ENCODE peak calls at places on chromosome 15, in six cellular contexts. One of them, this sample, is unnamed.

GRCh38 chr15:25785643-25786029 is 77.5 kb downstream of the ATP10A start:
- DNase-seq in IMR-90: no peak
- DNase-seq in A673: no peak
- DNase-seq in body of pancreas: no peak
- DNase-seq in endothelial cell: no peak
- DNase-seq in breast epithelium: no peak
- DNase-seq in this sample: no peak

GRCh38 chr15:49036650-49037545 is 9.3 kb downstream of the SECISBP2L start:
- DNase-seq in IMR-90: peak
- DNase-seq in breast epithelium: no peak
- DNase-seq in A673: no peak
- DNase-seq in endothelial cell: no peak
- DNase-seq in body of pancreas: no peak
- DNase-seq in this sample: no peak

GRCh38 chr15:48537277-48538113 is 108.0 kb downstream of the FBN1 start:
- DNase-seq in IMR-90: peak
- DNase-seq in body of pancreas: no peak
- DNase-seq in breast epithelium: no peak
- DNase-seq in endothelial cell: no peak
- DNase-seq in A673: peak
- DNase-seq in this sample: no peak

GRCh38 chr15:22253676-22254408 is 173.5 kb downstream of the OR4M2 start:
- DNase-seq in A673: no peak
- DNase-seq in endothelial cell: no peak
- DNase-seq in IMR-90: no peak
- DNase-seq in breast epithelium: no peak
- DNase-seq in body of pancreas: no peak
- DNase-seq in this sample: no peak

GRCh38 chr15:80582816-80583423 is 112.2 kb upstream of the ABHD17C start:
- DNase-seq in IMR-90: no peak
- DNase-seq in A673: no peak
- DNase-seq in body of pancreas: no peak
- DNase-seq in endothelial cell: no peak
- DNase-seq in breast epithelium: peak
- DNase-seq in this sample: no peak

GRCh38 chr15:98873441-98874218 is 134.0 kb downstream of the PGPEP1L start:
- DNase-seq in breast epithelium: no peak
- DNase-seq in A673: peak
- DNase-seq in IMR-90: peak
- DNase-seq in body of pancreas: no peak
- DNase-seq in endothelial cell: no peak
- DNase-seq in this sample: no peak

GRCh38 chr15:41773729-41774061 is 589 bp upstream of the MAPKBP1 start:
- DNase-seq in IMR-90: no peak
- DNase-seq in A673: no peak
- DNase-seq in body of pancreas: no peak
- DNase-seq in endothelial cell: no peak
- DNase-seq in breast epithelium: no peak
- DNase-seq in this sample: no peak

GRCh38 chr15:37217567-37217966 is 117.2 kb upstream of the MEIS2 start:
- DNase-seq in IMR-90: no peak
- DNase-seq in endothelial cell: no peak
- DNase-seq in breast epithelium: no peak
- DNase-seq in body of pancreas: no peak
- DNase-seq in A673: no peak
- DNase-seq in this sample: no peak

GRCh38 chr15:44010114-44010513 is 183.3 kb downstream of the WDR76 start:
- DNase-seq in A673: no peak
- DNase-seq in endothelial cell: no peak
- DNase-seq in breast epithelium: no peak
- DNase-seq in body of pancreas: no peak
- DNase-seq in IMR-90: peak
- DNase-seq in this sample: no peak

GRCh38 chr15:60477991-60478632 is 830 bp downstream of the ICE2 start:
- DNase-seq in body of pancreas: no peak
- DNase-seq in A673: no peak
- DNase-seq in IMR-90: peak
- DNase-seq in breast epithelium: no peak
- DNase-seq in endothelial cell: no peak
- DNase-seq in this sample: no peak

GRCh38 chr15:66707310-66708160 is 5.5 kb downstream of the SMAD6 start:
- DNase-seq in A673: peak
- DNase-seq in IMR-90: peak
- DNase-seq in breast epithelium: no peak
- DNase-seq in endothelial cell: peak
- DNase-seq in body of pancreas: peak
- DNase-seq in this sample: peak

GRCh38 chr15:74840851-74841760 is 1.9 kb downstream of the ULK3 start:
- DNase-seq in A673: no peak
- DNase-seq in breast epithelium: no peak
- DNase-seq in endothelial cell: no peak
- DNase-seq in IMR-90: no peak
- DNase-seq in body of pancreas: no peak
- DNase-seq in this sample: no peak

GRCh38 chr15:88841201-88841600 is 38.0 kb downstream of the ACAN start:
- DNase-seq in body of pancreas: no peak
- DNase-seq in A673: no peak
- DNase-seq in breast epithelium: no peak
- DNase-seq in IMR-90: no peak
- DNase-seq in endothelial cell: no peak
- DNase-seq in this sample: no peak

GRCh38 chr15:39595621-39596221 is 14.8 kb downstream of the THBS1 start:
- DNase-seq in IMR-90: peak
- DNase-seq in breast epithelium: no peak
- DNase-seq in body of pancreas: no peak
- DNase-seq in endothelial cell: no peak
- DNase-seq in A673: no peak
- DNase-seq in this sample: no peak

GRCh38 chr15:71136159-71137137 is 21.2 kb downstream of the THSD4 start:
- DNase-seq in body of pancreas: no peak
- DNase-seq in breast epithelium: no peak
- DNase-seq in endothelial cell: no peak
- DNase-seq in A673: peak
- DNase-seq in IMR-90: peak
- DNase-seq in this sample: peak

GRCh38 chr15:76071816-76072215 is 12.0 kb downstream of the TMEM266 start:
- DNase-seq in body of pancreas: no peak
- DNase-seq in A673: no peak
- DNase-seq in IMR-90: no peak
- DNase-seq in breast epithelium: no peak
- DNase-seq in endothelial cell: no peak
- DNase-seq in this sample: no peak

GRCh38 chr15:52006702-52007340 is 12.2 kb upstream of the MAPK6 start:
- DNase-seq in IMR-90: no peak
- DNase-seq in A673: no peak
- DNase-seq in endothelial cell: peak
- DNase-seq in breast epithelium: no peak
- DNase-seq in body of pancreas: no peak
- DNase-seq in this sample: no peak

GRCh38 chr15:74251187-74251811 is 15.2 kb downstream of the CCDC33 start:
- DNase-seq in breast epithelium: peak
- DNase-seq in body of pancreas: peak
- DNase-seq in IMR-90: no peak
- DNase-seq in endothelial cell: no peak
- DNase-seq in A673: no peak
- DNase-seq in this sample: no peak

GRCh38 chr15:44246521-44247268 is 41.8 kb upstream of the GOLM2 start:
- DNase-seq in endothelial cell: no peak
- DNase-seq in body of pancreas: no peak
- DNase-seq in IMR-90: no peak
- DNase-seq in breast epithelium: no peak
- DNase-seq in A673: no peak
- DNase-seq in this sample: no peak

GRCh38 chr15:40087991-40088928 is 20.4 kb downstream of the BMF start:
- DNase-seq in IMR-90: no peak
- DNase-seq in body of pancreas: peak
- DNase-seq in A673: no peak
- DNase-seq in breast epithelium: no peak
- DNase-seq in endothelial cell: no peak
- DNase-seq in this sample: no peak

GRCh38 chr15:56917652-56918045 is 795 bp upstream of the TCF12 start:
- DNase-seq in endothelial cell: no peak
- DNase-seq in body of pancreas: no peak
- DNase-seq in A673: no peak
- DNase-seq in IMR-90: no peak
- DNase-seq in breast epithelium: no peak
- DNase-seq in this sample: no peak

GRCh38 chr15:100818927-100819326 is 60.7 kb upstream of the ALDH1A3 start:
- DNase-seq in body of pancreas: no peak
- DNase-seq in endothelial cell: no peak
- DNase-seq in A673: no peak
- DNase-seq in IMR-90: peak
- DNase-seq in breast epithelium: no peak
- DNase-seq in this sample: no peak

GRCh38 chr15:74906193-74906449 is 530 bp downstream of the FAM219B start:
- DNase-seq in body of pancreas: no peak
- DNase-seq in endothelial cell: no peak
- DNase-seq in IMR-90: no peak
- DNase-seq in A673: peak
- DNase-seq in breast epithelium: no peak
- DNase-seq in this sample: no peak

GRCh38 chr15:59372352-59373211 is at the start of gene MYO1E:
- DNase-seq in A673: peak
- DNase-seq in endothelial cell: peak
- DNase-seq in body of pancreas: peak
- DNase-seq in breast epithelium: peak
- DNase-seq in IMR-90: peak
- DNase-seq in this sample: peak

GRCh38 chr15:98513428-98513991 is 134.8 kb upstream of the IGF1R start:
- DNase-seq in body of pancreas: no peak
- DNase-seq in breast epithelium: no peak
- DNase-seq in A673: peak
- DNase-seq in IMR-90: no peak
- DNase-seq in endothelial cell: no peak
- DNase-seq in this sample: no peak

GRCh38 chr15:62618432-62618831 is 424.1 kb upstream of the TPM1 start:
- DNase-seq in A673: no peak
- DNase-seq in body of pancreas: no peak
- DNase-seq in breast epithelium: no peak
- DNase-seq in endothelial cell: no peak
- DNase-seq in IMR-90: peak
- DNase-seq in this sample: no peak
- TF ChIP-seq CTCF in A673: no peak
- TF ChIP-seq CTCF in body of pancreas: no peak
- TF ChIP-seq CTCF in breast epithelium: no peak
- TF ChIP-seq CTCF in endothelial cell: no peak
- TF ChIP-seq CTCF in IMR-90: peak
- TF ChIP-seq CTCF in this sample: no peak

DNA sequence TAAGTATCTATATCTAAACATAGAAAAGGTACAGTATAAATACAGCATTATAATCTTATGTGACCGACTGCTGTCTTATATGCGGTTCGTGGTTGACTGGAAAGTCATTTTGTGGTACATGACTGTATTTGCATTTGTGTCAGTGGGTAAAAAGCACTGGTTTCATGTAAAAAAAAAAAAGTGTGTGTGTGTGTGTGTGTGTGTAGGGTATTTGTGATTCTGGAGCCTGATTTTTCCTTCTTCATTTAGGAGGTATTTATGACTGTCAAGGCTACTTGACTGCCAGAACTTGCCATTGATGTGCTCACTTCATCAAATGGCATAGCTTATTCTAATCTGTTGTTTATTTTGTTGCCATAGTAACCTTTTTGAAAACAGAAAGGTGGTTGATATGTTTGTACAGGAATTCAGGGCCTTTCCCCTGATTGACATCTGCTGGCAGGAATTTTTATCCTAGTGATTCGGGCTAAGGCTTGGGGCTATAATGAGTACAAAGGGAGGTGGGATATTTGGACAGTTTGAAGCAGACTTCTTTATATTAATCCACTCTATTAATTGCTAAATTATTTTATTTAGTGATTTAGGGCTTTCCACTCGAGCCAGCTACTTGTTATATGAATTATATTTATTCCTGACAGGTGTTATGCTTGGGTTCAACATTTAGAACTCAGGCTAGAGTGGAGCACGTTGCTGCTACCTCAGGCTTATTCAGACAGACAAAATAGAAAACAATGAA is 63.4 kb downstream of the AKAP13 start:
- DNase-seq in IMR-90: peak
- DNase-seq in A673: peak
- DNase-seq in body of pancreas: peak
- DNase-seq in breast epithelium: no peak
- DNase-seq in endothelial cell: peak
- DNase-seq in this sample: peak
- TF ChIP-seq CTCF in IMR-90: peak
- TF ChIP-seq CTCF in A673: no peak
- TF ChIP-seq CTCF in body of pancreas: no peak
- TF ChIP-seq CTCF in breast epithelium: no peak
- TF ChIP-seq CTCF in endothelial cell: no peak
- TF ChIP-seq CTCF in this sample: no peak

DNA sequence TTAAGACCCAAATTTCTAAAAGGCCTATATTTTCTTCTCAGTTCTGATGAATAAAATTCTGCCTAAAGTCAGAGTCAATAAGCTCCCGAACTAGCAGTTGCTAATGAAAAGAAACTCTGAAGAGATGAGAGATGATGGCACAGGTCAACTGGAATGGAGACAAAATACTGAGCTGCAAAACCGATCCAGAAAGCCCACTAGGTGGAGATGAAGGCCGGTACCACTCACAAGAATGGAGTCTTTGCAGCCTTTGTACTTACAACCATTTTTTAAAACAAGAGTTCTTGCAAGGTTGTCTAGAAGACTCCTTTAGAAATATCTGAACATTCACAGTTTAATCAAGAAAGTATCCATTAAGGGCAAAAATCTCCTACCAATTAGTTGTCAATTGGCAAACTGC is 119.9 kb upstream of the TJP1 start:
- DNase-seq in A673: peak
- DNase-seq in IMR-90: no peak
- DNase-seq in endothelial cell: peak
- DNase-seq in breast epithelium: no peak
- DNase-seq in body of pancreas: no peak
- DNase-seq in this sample: no peak
- TF ChIP-seq CTCF in A673: peak
- TF ChIP-seq CTCF in IMR-90: peak
- TF ChIP-seq CTCF in endothelial cell: peak
- TF ChIP-seq CTCF in breast epithelium: no peak
- TF ChIP-seq CTCF in body of pancreas: no peak
- TF ChIP-seq CTCF in this sample: no peak

DNA sequence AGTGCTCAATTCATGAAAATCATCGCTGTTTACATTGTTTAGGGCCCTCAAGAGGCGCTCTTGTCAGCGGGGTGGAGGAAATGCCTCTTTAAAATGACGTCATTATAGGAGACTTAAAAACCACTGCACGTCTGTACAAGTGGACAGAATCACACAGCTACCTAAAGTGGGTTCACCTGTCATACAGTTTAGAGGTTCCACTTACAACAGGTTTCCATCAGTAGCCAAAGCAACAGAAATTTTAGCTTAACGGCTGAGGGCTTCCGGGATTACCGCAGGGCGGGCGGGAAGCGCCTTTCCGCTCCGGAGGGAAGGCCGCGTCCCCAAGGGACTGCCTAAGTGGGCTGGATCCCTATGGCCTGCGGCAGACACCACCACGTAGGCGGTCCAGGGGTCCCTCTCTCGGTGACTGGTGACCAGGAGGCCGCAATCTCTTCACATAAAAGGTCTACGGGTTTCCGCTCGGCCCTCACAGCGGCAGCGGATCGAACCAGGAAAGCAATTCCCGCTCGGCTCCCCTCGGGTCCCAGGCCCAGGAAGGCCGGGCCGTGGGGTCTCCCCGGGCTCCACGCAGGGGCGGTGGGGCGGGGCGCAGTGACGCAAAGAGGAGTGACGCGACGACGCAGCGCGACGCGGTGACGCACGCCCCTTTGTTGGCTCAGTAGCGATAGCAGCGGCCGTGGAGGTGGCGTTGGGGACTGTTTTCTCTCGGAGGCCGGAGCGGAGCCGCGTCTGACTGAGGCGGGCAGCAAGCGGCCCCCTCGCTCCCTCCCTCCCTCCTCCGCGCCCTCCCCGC is at the start of gene ARIH1:
- DNase-seq in breast epithelium: peak
- DNase-seq in body of pancreas: peak
- DNase-seq in endothelial cell: peak
- DNase-seq in A673: peak
- DNase-seq in IMR-90: peak
- DNase-seq in this sample: peak
- TF ChIP-seq CTCF in breast epithelium: no peak
- TF ChIP-seq CTCF in body of pancreas: no peak
- TF ChIP-seq CTCF in endothelial cell: no peak
- TF ChIP-seq CTCF in A673: peak
- TF ChIP-seq CTCF in IMR-90: peak
- TF ChIP-seq CTCF in this sample: no peak

This sample was measured in Calu3.